ENCODE peak calls at places on chromosome 5, in five cellular contexts. M, B, X, C and O are unnamed samples.

GRCh38 chr5:111734597-111734996 is 22.4 kb downstream of the NREP start:
- DNase-seq in M (no peak), C (no peak), B (no peak), X (no peak), O (no peak)

GRCh38 chr5:151696470-151697061 is 9.9 kb upstream of the SPARC start:
- DNase-seq in X (no peak), B (peak; percentile 46), M (peak; percentile 100), C (peak; percentile 96), O (peak; percentile 82)

GRCh38 chr5:15539951-15540350 is 40.0 kb downstream of the FBXL7 start:
- DNase-seq in M (peak; percentile 41), B (no peak), X (no peak), C (peak; percentile 30), O (peak; percentile 34)

GRCh38 chr5:147190236-147190815 is 44.5 kb upstream of the STK32A start:
- DNase-seq in B (no peak), M (peak; percentile 93), X (no peak), C (no peak), O (peak; percentile 30)

GRCh38 chr5:67773439-67773988 is 442.0 kb upstream of the PIK3R1 start:
- DNase-seq in B (no peak), X (no peak), C (peak; percentile 65), M (peak; percentile 95), O (peak; percentile 29)

GRCh38 chr5:18742830-18743229 is 1108.6 kb downstream of the TAF11L14 start:
- DNase-seq in M (no peak), X (no peak), C (no peak), B (no peak), O (no peak)

GRCh38 chr5:36150676-36151433 is 832 bp downstream of the LMBRD2 start:
- DNase-seq in M (peak; percentile 30), C (peak; percentile 74), X (peak; percentile 80), B (peak; percentile 74), O (peak; percentile 54)

GRCh38 chr5:150394103-150394502 is 18.6 kb downstream of the CD74 start:
- DNase-seq in X (no peak), M (no peak), C (no peak), B (no peak), O (peak; percentile 91)

GRCh38 chr5:141260458-141261237 is 15.5 kb downstream of the PCDHB15 start:
- DNase-seq in M (peak; percentile 5), B (peak; percentile 47), C (peak; percentile 4), X (no peak), O (peak; percentile 17)

GRCh38 chr5:11047625-11048024 is 286.6 kb upstream of the DAP start:
- DNase-seq in B (no peak), M (no peak), C (no peak), X (no peak), O (no peak)

GRCh38 chr5:34538026-34538672 is 118.0 kb upstream of the RAI14 start:
- DNase-seq in M (no peak), X (peak; percentile 9), C (peak; percentile 62), B (peak; percentile 38), O (peak; percentile 43)

GRCh38 chr5:102545175-102545574 is 46.4 kb upstream of the SLCO6A1 start:
- DNase-seq in C (peak; percentile 5), M (no peak), B (peak; percentile 86), X (peak; percentile 29), O (peak; percentile 8)

GRCh38 chr5:132437604-132438275 is 52.8 kb downstream of the IRF1 start:
- DNase-seq in C (peak; percentile 91), B (peak; percentile 61), M (peak; percentile 80), X (no peak), O (peak; percentile 91)

GRCh38 chr5:128436825-128437224 is 101.2 kb downstream of the FBN2 start:
- DNase-seq in X (no peak), M (peak; percentile 75), B (peak; percentile 9), C (peak; percentile 82), O (peak; percentile 60)

GRCh38 chr5:176386491-176386890 is 1.9 kb downstream of the NOP16 start:
- DNase-seq in C (no peak), X (no peak), M (no peak), B (no peak), O (no peak)

GRCh38 chr5:124689653-124690052 is 56.8 kb downstream of the ZNF608 start:
- DNase-seq in B (no peak), C (no peak), X (no peak), M (no peak), O (no peak)

GRCh38 chr5:81825237-81825636 is 74.3 kb upstream of the SSBP2 start:
- DNase-seq in M (peak; percentile 63), C (peak; percentile 91), B (no peak), X (peak; percentile 83), O (peak; percentile 98)

GRCh38 chr5:3032513-3032912 is 281.0 kb upstream of the IRX2 start:
- DNase-seq in B (no peak), X (no peak), C (no peak), M (no peak), O (no peak)

GRCh38 chr5:123203105-123203794 is 114.2 kb downstream of the PRDM6 start:
- DNase-seq in C (peak; percentile 85), M (no peak), B (no peak), X (no peak), O (no peak)

GRCh38 chr5:95817430-95817829 is 5.1 kb downstream of the GLRX start:
- DNase-seq in X (no peak), M (peak; percentile 92), C (peak; percentile 63), B (peak; percentile 52), O (peak; percentile 54)

GRCh38 chr5:98933446-98934072 is 4.8 kb upstream of the CHD1 start:
- DNase-seq in M (no peak), X (no peak), C (no peak), B (no peak), O (no peak)

GRCh38 chr5:56808211-56808610 is 7.1 kb upstream of the MAP3K1 start:
- DNase-seq in B (no peak), M (no peak), X (no peak), C (no peak), O (no peak)

GRCh38 chr5:77390795-77391194 is 101.3 kb downstream of the WDR41 start:
- DNase-seq in B (no peak), X (no peak), M (peak; percentile 61), C (peak; percentile 92), O (peak; percentile 86)

GRCh38 chr5:41268894-41269293 is 55.6 kb upstream of the C6 start:
- DNase-seq in C (no peak), X (no peak), M (no peak), B (no peak), O (no peak)

GRCh38 chr5:92944903-92945629 is 636.0 kb downstream of the NR2F1-AS1 start:
- DNase-seq in M (peak; percentile 92), C (peak; percentile 73), B (no peak), X (no peak), O (peak; percentile 62)

GRCh38 chr5:15215056-15215455 is 284.9 kb upstream of the FBXL7 start:
- DNase-seq in B (no peak), C (no peak), M (no peak), X (no peak), O (no peak)

GRCh38 chr5:100667021-100667671 is 132.0 kb downstream of the FAM174A start:
- DNase-seq in M (peak; percentile 57), C (peak; percentile 41), B (no peak), X (no peak), O (peak; percentile 54)

GRCh38 chr5:87127426-87127825 is 140.3 kb upstream of the RASA1 start:
- DNase-seq in B (no peak), X (no peak), M (peak; percentile 90), C (peak; percentile 73), O (peak; percentile 79)

GRCh38 chr5:152462021-152462721 is 57.1 kb upstream of the NMUR2 start:
- DNase-seq in X (peak; percentile 52), B (no peak), C (no peak), M (no peak), O (no peak)

GRCh38 chr5:67549947-67550346 is 353.3 kb upstream of the CD180 start:
- DNase-seq in C (no peak), M (no peak), B (no peak), X (no peak), O (no peak)